ENCODE peak calls at places on chromosomes 4 and X, in ten cellular contexts. One of them, this sample, is unnamed.
A peak's percentile ranks its signal among the peaks of the same experiment; 100 is the strongest.

GRCh38 chr4:124018383-124019317 is 622.1 kb downstream of the SPRY1 start:
- DNase-seq in glutamatergic neuron: no peak
- DNase-seq in endothelial cell of umbilical vein: peak; percentile 43
- DNase-seq in kidney: peak; percentile 82
- DNase-seq in epithelial cell of esophagus: no peak
- DNase-seq in AG10803: peak; percentile 86
- DNase-seq in cardiac muscle cell: peak; percentile 94
- DNase-seq in natural killer cell: no peak
- DNase-seq in upper lobe of left lung: peak; percentile 37
- DNase-seq in breast epithelium: no peak
- DNase-seq in this sample: no peak

GRCh38 chrX:130999360-130999759 is 58.8 kb upstream of the ARHGAP36 start:
- DNase-seq in breast epithelium: no peak
- DNase-seq in endothelial cell of umbilical vein: no peak
- DNase-seq in AG10803: no peak
- DNase-seq in cardiac muscle cell: no peak
- DNase-seq in natural killer cell: no peak
- DNase-seq in epithelial cell of esophagus: no peak
- DNase-seq in kidney: no peak
- DNase-seq in upper lobe of left lung: no peak
- DNase-seq in glutamatergic neuron: no peak
- DNase-seq in this sample: no peak

GRCh38 chrX:71536285-71536684 is 3.4 kb downstream of the OGT start:
- DNase-seq in upper lobe of left lung: no peak
- DNase-seq in kidney: no peak
- DNase-seq in natural killer cell: no peak
- DNase-seq in breast epithelium: no peak
- DNase-seq in epithelial cell of esophagus: no peak
- DNase-seq in glutamatergic neuron: no peak
- DNase-seq in AG10803: no peak
- DNase-seq in cardiac muscle cell: no peak
- DNase-seq in endothelial cell of umbilical vein: no peak
- DNase-seq in this sample: no peak

GRCh38 chr4:148341980-148342800 is 100.0 kb downstream of the NR3C2 start:
- DNase-seq in AG10803: no peak
- DNase-seq in natural killer cell: no peak
- DNase-seq in glutamatergic neuron: no peak
- DNase-seq in cardiac muscle cell: no peak
- DNase-seq in kidney: no peak
- DNase-seq in epithelial cell of esophagus: no peak
- DNase-seq in upper lobe of left lung: no peak
- DNase-seq in endothelial cell of umbilical vein: peak; percentile 14
- DNase-seq in breast epithelium: no peak
- DNase-seq in this sample: no peak

GRCh38 chr4:133150643-133151300 is 1.7 kb downstream of the PCDH10 start:
- DNase-seq in upper lobe of left lung: no peak
- DNase-seq in breast epithelium: no peak
- DNase-seq in glutamatergic neuron: peak; percentile 45
- DNase-seq in AG10803: no peak
- DNase-seq in endothelial cell of umbilical vein: peak; percentile 58
- DNase-seq in cardiac muscle cell: peak; percentile 16
- DNase-seq in natural killer cell: no peak
- DNase-seq in epithelial cell of esophagus: peak; percentile 23
- DNase-seq in kidney: peak; percentile 61
- DNase-seq in this sample: peak; percentile 86

GRCh38 chrX:65690057-65690855 is 22.8 kb downstream of the MSN start:
- DNase-seq in breast epithelium: no peak
- DNase-seq in epithelial cell of esophagus: peak; percentile 77
- DNase-seq in kidney: peak; percentile 66
- DNase-seq in AG10803: peak; percentile 75
- DNase-seq in natural killer cell: no peak
- DNase-seq in glutamatergic neuron: no peak
- DNase-seq in cardiac muscle cell: peak; percentile 31
- DNase-seq in endothelial cell of umbilical vein: no peak
- DNase-seq in upper lobe of left lung: no peak
- DNase-seq in this sample: no peak

GRCh38 chrX:118552501-118552900 is 56.9 kb downstream of the DOCK11 start:
- DNase-seq in breast epithelium: no peak
- DNase-seq in AG10803: peak; percentile 62
- DNase-seq in glutamatergic neuron: no peak
- DNase-seq in upper lobe of left lung: peak; percentile 61
- DNase-seq in cardiac muscle cell: peak; percentile 55
- DNase-seq in kidney: no peak
- DNase-seq in natural killer cell: no peak
- DNase-seq in endothelial cell of umbilical vein: no peak
- DNase-seq in epithelial cell of esophagus: peak; percentile 86
- DNase-seq in this sample: no peak

GRCh38 chr4:61540944-61541343 is 340.8 kb downstream of the ADGRL3 start:
- DNase-seq in cardiac muscle cell: no peak
- DNase-seq in natural killer cell: no peak
- DNase-seq in upper lobe of left lung: no peak
- DNase-seq in endothelial cell of umbilical vein: no peak
- DNase-seq in glutamatergic neuron: no peak
- DNase-seq in breast epithelium: no peak
- DNase-seq in AG10803: no peak
- DNase-seq in epithelial cell of esophagus: no peak
- DNase-seq in kidney: no peak
- DNase-seq in this sample: no peak

GRCh38 chr4:88818650-88819470 is 121.2 kb upstream of the NAP1L5 start:
- DNase-seq in endothelial cell of umbilical vein: peak; percentile 75
- DNase-seq in kidney: no peak
- DNase-seq in cardiac muscle cell: peak; percentile 66
- DNase-seq in glutamatergic neuron: peak; percentile 24
- DNase-seq in AG10803: peak; percentile 44
- DNase-seq in epithelial cell of esophagus: peak; percentile 77
- DNase-seq in natural killer cell: peak; percentile 20
- DNase-seq in breast epithelium: no peak
- DNase-seq in upper lobe of left lung: peak; percentile 60
- DNase-seq in this sample: no peak

GRCh38 chr4:153074501-153075255 is 129.6 kb upstream of the TRIM2 start:
- DNase-seq in kidney: no peak
- DNase-seq in upper lobe of left lung: no peak
- DNase-seq in cardiac muscle cell: peak; percentile 59
- DNase-seq in breast epithelium: no peak
- DNase-seq in natural killer cell: no peak
- DNase-seq in epithelial cell of esophagus: no peak
- DNase-seq in AG10803: peak; percentile 24
- DNase-seq in glutamatergic neuron: no peak
- DNase-seq in endothelial cell of umbilical vein: no peak
- DNase-seq in this sample: no peak

GRCh38 chrX:41599507-41599906 is 89.3 kb upstream of the GPR34 start:
- DNase-seq in upper lobe of left lung: no peak
- DNase-seq in natural killer cell: no peak
- DNase-seq in glutamatergic neuron: no peak
- DNase-seq in cardiac muscle cell: no peak
- DNase-seq in endothelial cell of umbilical vein: no peak
- DNase-seq in epithelial cell of esophagus: no peak
- DNase-seq in breast epithelium: no peak
- DNase-seq in kidney: no peak
- DNase-seq in AG10803: no peak
- DNase-seq in this sample: no peak

GRCh38 chr4:140533951-140534480 is 10.0 kb downstream of the ELMOD2 start:
- DNase-seq in upper lobe of left lung: no peak
- DNase-seq in epithelial cell of esophagus: peak; percentile 39
- DNase-seq in endothelial cell of umbilical vein: no peak
- DNase-seq in kidney: no peak
- DNase-seq in natural killer cell: no peak
- DNase-seq in breast epithelium: no peak
- DNase-seq in glutamatergic neuron: no peak
- DNase-seq in AG10803: peak; percentile 43
- DNase-seq in cardiac muscle cell: peak; percentile 10
- DNase-seq in this sample: no peak

GRCh38 chr4:89868999-89869589 is 25.6 kb upstream of the MMRN1 start:
- DNase-seq in glutamatergic neuron: no peak
- DNase-seq in endothelial cell of umbilical vein: peak; percentile 31
- DNase-seq in natural killer cell: no peak
- DNase-seq in kidney: no peak
- DNase-seq in breast epithelium: no peak
- DNase-seq in cardiac muscle cell: peak; percentile 27
- DNase-seq in upper lobe of left lung: no peak
- DNase-seq in epithelial cell of esophagus: peak; percentile 11
- DNase-seq in AG10803: peak; percentile 1
- DNase-seq in this sample: no peak
- TF ChIP-seq CTCF in glutamatergic neuron: peak; percentile 35
- TF ChIP-seq CTCF in endothelial cell of umbilical vein: peak; percentile 30
- TF ChIP-seq CTCF in natural killer cell: peak; percentile 45
- TF ChIP-seq CTCF in kidney: peak; percentile 34
- TF ChIP-seq CTCF in breast epithelium: peak; percentile 14
- TF ChIP-seq CTCF in cardiac muscle cell: peak; percentile 55
- TF ChIP-seq CTCF in upper lobe of left lung: peak; percentile 10
- TF ChIP-seq CTCF in epithelial cell of esophagus: peak; percentile 41
- TF ChIP-seq CTCF in AG10803: peak; percentile 66
- TF ChIP-seq CTCF in this sample: peak; percentile 91

GRCh38 chr4:168678751-168679366 is 182.0 kb downstream of the PALLD start:
- DNase-seq in AG10803: no peak
- DNase-seq in cardiac muscle cell: no peak
- DNase-seq in endothelial cell of umbilical vein: no peak
- DNase-seq in natural killer cell: no peak
- DNase-seq in kidney: no peak
- DNase-seq in glutamatergic neuron: no peak
- DNase-seq in upper lobe of left lung: no peak
- DNase-seq in epithelial cell of esophagus: no peak
- DNase-seq in breast epithelium: no peak
- DNase-seq in this sample: no peak

GRCh38 chr4:168683595-168683994 is 186.7 kb downstream of the PALLD start:
- DNase-seq in upper lobe of left lung: no peak
- DNase-seq in glutamatergic neuron: no peak
- DNase-seq in cardiac muscle cell: no peak
- DNase-seq in kidney: no peak
- DNase-seq in AG10803: peak; percentile 54
- DNase-seq in breast epithelium: no peak
- DNase-seq in natural killer cell: no peak
- DNase-seq in endothelial cell of umbilical vein: no peak
- DNase-seq in epithelial cell of esophagus: no peak
- DNase-seq in this sample: no peak

GRCh38 chr4:168685136-168685535 is 188.3 kb downstream of the PALLD start:
- DNase-seq in glutamatergic neuron: no peak
- DNase-seq in endothelial cell of umbilical vein: no peak
- DNase-seq in natural killer cell: no peak
- DNase-seq in upper lobe of left lung: no peak
- DNase-seq in epithelial cell of esophagus: no peak
- DNase-seq in breast epithelium: no peak
- DNase-seq in cardiac muscle cell: no peak
- DNase-seq in kidney: no peak
- DNase-seq in AG10803: no peak
- DNase-seq in this sample: no peak

GRCh38 chr4:168679397-168680176 is 182.7 kb downstream of the PALLD start:
- DNase-seq in breast epithelium: no peak
- DNase-seq in epithelial cell of esophagus: peak; percentile 63
- DNase-seq in AG10803: no peak
- DNase-seq in glutamatergic neuron: no peak
- DNase-seq in kidney: no peak
- DNase-seq in upper lobe of left lung: no peak
- DNase-seq in endothelial cell of umbilical vein: no peak
- DNase-seq in natural killer cell: no peak
- DNase-seq in cardiac muscle cell: no peak
- DNase-seq in this sample: no peak

GRCh38 chr4:168682898-168683500 is 186.1 kb downstream of the PALLD start:
- DNase-seq in natural killer cell: no peak
- DNase-seq in cardiac muscle cell: no peak
- DNase-seq in upper lobe of left lung: no peak
- DNase-seq in AG10803: no peak
- DNase-seq in glutamatergic neuron: no peak
- DNase-seq in kidney: no peak
- DNase-seq in breast epithelium: no peak
- DNase-seq in endothelial cell of umbilical vein: no peak
- DNase-seq in epithelial cell of esophagus: no peak
- DNase-seq in this sample: no peak
- TF ChIP-seq CTCF in natural killer cell: no peak
- TF ChIP-seq CTCF in cardiac muscle cell: no peak
- TF ChIP-seq CTCF in upper lobe of left lung: no peak
- TF ChIP-seq CTCF in AG10803: no peak
- TF ChIP-seq CTCF in glutamatergic neuron: no peak
- TF ChIP-seq CTCF in kidney: no peak
- TF ChIP-seq CTCF in breast epithelium: no peak
- TF ChIP-seq CTCF in endothelial cell of umbilical vein: no peak
- TF ChIP-seq CTCF in epithelial cell of esophagus: no peak
- TF ChIP-seq CTCF in this sample: no peak

GRCh38 chrX:152149648-152150047 is 11.3 kb upstream of the MAGEA10 start:
- DNase-seq in upper lobe of left lung: no peak
- DNase-seq in endothelial cell of umbilical vein: no peak
- DNase-seq in kidney: no peak
- DNase-seq in AG10803: no peak
- DNase-seq in glutamatergic neuron: no peak
- DNase-seq in breast epithelium: no peak
- DNase-seq in epithelial cell of esophagus: no peak
- DNase-seq in natural killer cell: no peak
- DNase-seq in cardiac muscle cell: no peak
- DNase-seq in this sample: no peak
- TF ChIP-seq CTCF in upper lobe of left lung: no peak
- TF ChIP-seq CTCF in endothelial cell of umbilical vein: no peak
- TF ChIP-seq CTCF in kidney: no peak
- TF ChIP-seq CTCF in AG10803: no peak
- TF ChIP-seq CTCF in glutamatergic neuron: no peak
- TF ChIP-seq CTCF in breast epithelium: no peak
- TF ChIP-seq CTCF in epithelial cell of esophagus: no peak
- TF ChIP-seq CTCF in natural killer cell: no peak
- TF ChIP-seq CTCF in cardiac muscle cell: no peak
- TF ChIP-seq CTCF in this sample: no peak

DNA sequence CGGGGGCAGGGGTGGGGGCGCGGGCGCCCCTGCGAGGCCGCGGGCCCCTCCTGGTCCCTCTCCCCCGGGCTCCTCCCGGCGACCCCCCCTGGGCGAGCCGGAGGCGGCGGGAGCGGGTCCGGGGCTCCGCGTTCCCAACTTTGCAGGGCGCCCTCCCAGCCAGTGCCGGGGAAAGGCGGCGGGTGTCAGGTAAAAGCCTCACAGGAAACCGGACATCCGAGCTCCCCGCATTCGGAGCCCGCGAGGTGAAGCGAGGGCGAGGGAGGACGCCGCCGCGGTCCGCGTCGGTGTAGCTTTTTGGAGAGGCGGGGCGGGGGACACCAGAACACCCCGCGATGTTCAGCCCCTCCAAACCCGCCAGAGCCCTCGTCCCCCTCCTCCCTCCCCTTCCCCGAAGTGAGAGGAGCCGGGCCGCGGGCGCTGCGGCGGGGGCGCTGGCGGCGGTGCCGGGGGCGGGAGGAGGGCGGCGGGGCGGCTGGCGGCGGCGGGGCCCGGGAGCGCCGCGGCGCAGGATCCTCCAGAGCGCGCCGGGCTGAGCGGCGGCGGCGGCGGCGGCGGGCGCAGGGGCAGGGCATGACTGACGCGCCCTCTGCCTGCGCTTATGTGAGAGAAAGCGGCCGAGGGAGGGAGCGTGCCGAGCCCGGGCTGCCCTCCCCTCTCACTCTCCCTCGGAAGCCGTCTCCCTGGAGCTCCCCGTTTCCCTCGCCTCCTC is at the start of gene VEGFC:
- DNase-seq in AG10803: peak; percentile 85
- DNase-seq in epithelial cell of esophagus: peak; percentile 84
- DNase-seq in glutamatergic neuron: peak; percentile 79
- DNase-seq in upper lobe of left lung: peak; percentile 51
- DNase-seq in cardiac muscle cell: peak; percentile 85
- DNase-seq in natural killer cell: no peak
- DNase-seq in kidney: peak; percentile 75
- DNase-seq in endothelial cell of umbilical vein: peak; percentile 69
- DNase-seq in breast epithelium: peak; percentile 63
- DNase-seq in this sample: peak; percentile 68
- TF ChIP-seq CTCF in AG10803: peak; percentile 10
- TF ChIP-seq CTCF in epithelial cell of esophagus: peak; percentile 4
- TF ChIP-seq CTCF in glutamatergic neuron: no peak
- TF ChIP-seq CTCF in upper lobe of left lung: no peak
- TF ChIP-seq CTCF in cardiac muscle cell: no peak
- TF ChIP-seq CTCF in natural killer cell: no peak
- TF ChIP-seq CTCF in kidney: peak; percentile 22
- TF ChIP-seq CTCF in endothelial cell of umbilical vein: peak; percentile 24
- TF ChIP-seq CTCF in breast epithelium: no peak
- TF ChIP-seq CTCF in this sample: peak; percentile 55

This sample was measured in chondrocyte.